ENCODE peak calls at places on chromosomes 7 and 10, in five cellular contexts. One of them, this sample, is unnamed.

GRCh38 chr10:97584060-97584797 is at the start of gene HOGA1:
- DNase-seq in tibial artery: peak
- DNase-seq in foreskin fibroblast: peak
- DNase-seq in AG10803: peak
- DNase-seq in GM12865: peak
- DNase-seq in this sample: peak

GRCh38 chr10:64062793-64063192 is 541.6 kb downstream of the REEP3 start:
- DNase-seq in GM12865: no peak
- DNase-seq in foreskin fibroblast: no peak
- DNase-seq in AG10803: no peak
- DNase-seq in tibial artery: no peak
- DNase-seq in this sample: no peak

GRCh38 chr7:134513169-134513752 is 14.1 kb upstream of the AKR1B10 start:
- DNase-seq in GM12865: peak
- DNase-seq in tibial artery: no peak
- DNase-seq in foreskin fibroblast: peak
- DNase-seq in AG10803: peak
- DNase-seq in this sample: peak

GRCh38 chr7:134460000-134460399 is 1.1 kb upstream of the AKR1B1 start:
- DNase-seq in AG10803: no peak
- DNase-seq in foreskin fibroblast: no peak
- DNase-seq in tibial artery: no peak
- DNase-seq in GM12865: no peak
- DNase-seq in this sample: no peak

GRCh38 chr7:100177040-100178001 is at the start of the genes GPC2 and STAG3:
- DNase-seq in AG10803: peak
- DNase-seq in GM12865: peak
- DNase-seq in tibial artery: peak
- DNase-seq in foreskin fibroblast: peak
- DNase-seq in this sample: peak

GRCh38 chr7:117068511-117069155 is 115.3 kb downstream of the ST7 start:
- DNase-seq in GM12865: no peak
- DNase-seq in tibial artery: no peak
- DNase-seq in foreskin fibroblast: no peak
- DNase-seq in AG10803: no peak
- DNase-seq in this sample: no peak

GRCh38 chr10:104824378-104825006 is 183.4 kb downstream of the SORCS3 start:
- DNase-seq in foreskin fibroblast: peak
- DNase-seq in AG10803: peak
- DNase-seq in GM12865: peak
- DNase-seq in tibial artery: no peak
- DNase-seq in this sample: peak

GRCh38 chr7:55572378-55573233 is at the start of gene VOPP1:
- DNase-seq in GM12865: peak
- DNase-seq in AG10803: peak
- DNase-seq in foreskin fibroblast: peak
- DNase-seq in tibial artery: peak
- DNase-seq in this sample: peak

GRCh38 chr10:103564799-103565365 is 71.4 kb downstream of the NEURL1 start:
- DNase-seq in AG10803: no peak
- DNase-seq in tibial artery: no peak
- DNase-seq in foreskin fibroblast: no peak
- DNase-seq in GM12865: peak
- DNase-seq in this sample: peak

GRCh38 chr10:101444058-101444457 is 90.1 kb downstream of the BTRC start:
- DNase-seq in foreskin fibroblast: no peak
- DNase-seq in tibial artery: no peak
- DNase-seq in GM12865: peak
- DNase-seq in AG10803: no peak
- DNase-seq in this sample: no peak

GRCh38 chr10:121900443-121901174 is 27.2 kb downstream of the ATE1 start:
- DNase-seq in GM12865: peak
- DNase-seq in AG10803: peak
- DNase-seq in tibial artery: no peak
- DNase-seq in foreskin fibroblast: peak
- DNase-seq in this sample: peak

GRCh38 chr10:114856544-114857287 is 35.1 kb downstream of the FHIP2A start:
- DNase-seq in foreskin fibroblast: peak
- DNase-seq in AG10803: peak
- DNase-seq in GM12865: no peak
- DNase-seq in tibial artery: no peak
- DNase-seq in this sample: no peak

GRCh38 chr7:105106473-105106872 is 92.5 kb downstream of the KMT2E start:
- DNase-seq in foreskin fibroblast: no peak
- DNase-seq in tibial artery: no peak
- DNase-seq in GM12865: no peak
- DNase-seq in AG10803: no peak
- DNase-seq in this sample: no peak

GRCh38 chr7:44973610-44974401 is 5.0 kb downstream of the MYO1G start:
- DNase-seq in tibial artery: no peak
- DNase-seq in foreskin fibroblast: no peak
- DNase-seq in AG10803: no peak
- DNase-seq in GM12865: no peak
- DNase-seq in this sample: peak
- TF ChIP-seq CTCF in tibial artery: peak
- TF ChIP-seq CTCF in foreskin fibroblast: peak
- TF ChIP-seq CTCF in AG10803: peak
- TF ChIP-seq CTCF in GM12865: peak
- TF ChIP-seq CTCF in this sample: peak

GRCh38 chr7:151409555-151410404 is at the start of gene WDR86:
- DNase-seq in GM12865: no peak
- DNase-seq in AG10803: no peak
- DNase-seq in tibial artery: no peak
- DNase-seq in foreskin fibroblast: no peak
- DNase-seq in this sample: peak

GRCh38 chr7:151413241-151413640 is 3.4 kb upstream of the WDR86 start:
- DNase-seq in foreskin fibroblast: no peak
- DNase-seq in GM12865: no peak
- DNase-seq in tibial artery: no peak
- DNase-seq in AG10803: no peak
- DNase-seq in this sample: no peak

GRCh38 chr7:151410405-151411390 is 860 bp upstream of the WDR86 start:
- DNase-seq in GM12865: no peak
- DNase-seq in AG10803: no peak
- DNase-seq in tibial artery: no peak
- DNase-seq in foreskin fibroblast: no peak
- DNase-seq in this sample: peak

GRCh38 chr7:151412318-151412717 is 2.5 kb upstream of the WDR86 start:
- DNase-seq in GM12865: no peak
- DNase-seq in foreskin fibroblast: no peak
- DNase-seq in tibial artery: no peak
- DNase-seq in AG10803: no peak
- DNase-seq in this sample: no peak

DNA sequence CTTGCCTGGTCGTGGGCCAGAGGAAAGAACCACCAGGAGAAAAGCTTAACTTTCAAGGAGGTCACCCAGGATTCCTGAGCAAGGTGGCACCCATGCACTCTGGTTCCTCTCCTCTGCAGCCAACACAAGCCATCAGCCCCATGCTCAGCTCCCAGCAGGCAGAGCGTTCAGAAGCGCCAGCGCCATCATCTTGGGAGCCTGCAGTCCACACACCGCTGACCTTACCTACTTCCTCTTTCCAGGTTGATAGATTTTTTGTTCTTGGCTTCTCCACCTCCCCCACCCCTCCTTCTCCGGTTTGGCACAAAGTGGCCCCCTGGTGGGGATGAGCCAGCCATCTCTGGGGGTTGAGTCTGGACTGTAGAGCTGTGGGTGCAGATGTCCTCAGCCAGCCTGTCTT is 1.7 kb upstream of the WDR86 start:
- DNase-seq in AG10803: no peak
- DNase-seq in tibial artery: no peak
- DNase-seq in GM12865: no peak
- DNase-seq in foreskin fibroblast: no peak
- DNase-seq in this sample: no peak
- TF ChIP-seq CTCF in AG10803: no peak
- TF ChIP-seq CTCF in tibial artery: no peak
- TF ChIP-seq CTCF in GM12865: no peak
- TF ChIP-seq CTCF in foreskin fibroblast: no peak
- TF ChIP-seq CTCF in this sample: no peak

GRCh38 chr7:74427974-74428373 is 25.7 kb upstream of the GTF2IRD1 start:
- DNase-seq in AG10803: no peak
- DNase-seq in foreskin fibroblast: no peak
- DNase-seq in tibial artery: no peak
- DNase-seq in GM12865: no peak
- DNase-seq in this sample: no peak

GRCh38 chr7:74429153-74429747 is 24.5 kb upstream of the GTF2IRD1 start:
- DNase-seq in AG10803: peak
- DNase-seq in foreskin fibroblast: peak
- DNase-seq in GM12865: no peak
- DNase-seq in tibial artery: no peak
- DNase-seq in this sample: no peak

GRCh38 chr7:74430961-74431466 is 22.7 kb upstream of the GTF2IRD1 start:
- DNase-seq in tibial artery: peak
- DNase-seq in foreskin fibroblast: no peak
- DNase-seq in AG10803: no peak
- DNase-seq in GM12865: no peak
- DNase-seq in this sample: no peak
- TF ChIP-seq CTCF in tibial artery: no peak
- TF ChIP-seq CTCF in foreskin fibroblast: no peak
- TF ChIP-seq CTCF in AG10803: no peak
- TF ChIP-seq CTCF in GM12865: no peak
- TF ChIP-seq CTCF in this sample: no peak

GRCh38 chr7:127514499-127514898 is 70.9 kb downstream of the GCC1 start:
- DNase-seq in foreskin fibroblast: peak
- DNase-seq in GM12865: peak
- DNase-seq in tibial artery: no peak
- DNase-seq in AG10803: peak
- DNase-seq in this sample: no peak
- TF ChIP-seq CTCF in foreskin fibroblast: peak
- TF ChIP-seq CTCF in GM12865: peak
- TF ChIP-seq CTCF in tibial artery: no peak
- TF ChIP-seq CTCF in AG10803: peak
- TF ChIP-seq CTCF in this sample: no peak

DNA sequence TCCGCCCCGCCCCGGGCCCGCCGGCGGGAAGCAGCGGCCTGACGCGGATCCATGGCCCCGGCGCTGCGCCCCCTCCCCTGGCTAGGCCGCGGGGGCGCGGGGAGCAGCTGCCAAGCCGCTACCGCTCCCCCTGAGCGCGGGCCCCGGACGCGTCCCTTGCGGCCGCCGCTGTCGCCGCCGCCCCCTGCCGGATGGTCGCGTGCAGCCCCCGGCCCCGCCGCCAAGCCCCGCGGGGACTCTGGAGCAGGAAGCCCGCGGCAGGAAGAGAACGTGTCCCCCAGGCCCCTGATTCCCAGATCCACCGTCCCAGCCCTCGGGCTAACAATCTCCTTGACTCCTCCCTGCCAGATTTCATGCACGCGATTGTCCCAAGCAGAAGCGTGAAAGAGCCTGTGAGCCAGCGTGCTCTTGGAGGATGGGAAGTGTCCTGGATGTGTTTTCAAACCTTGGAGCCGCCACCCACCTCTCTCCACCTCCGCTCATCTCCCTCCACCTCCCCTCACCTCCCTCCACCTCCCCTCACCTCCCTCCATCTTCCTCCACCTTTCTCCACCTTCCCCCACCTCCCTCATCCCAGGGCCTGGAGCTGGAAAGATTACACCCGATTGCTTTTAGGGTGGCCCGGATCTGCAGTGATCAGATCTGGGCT is 419 bp upstream of the PRTFDC1 start:
- DNase-seq in GM12865: peak
- DNase-seq in foreskin fibroblast: peak
- DNase-seq in AG10803: peak
- DNase-seq in tibial artery: no peak
- DNase-seq in this sample: peak
- TF ChIP-seq CTCF in GM12865: peak
- TF ChIP-seq CTCF in foreskin fibroblast: no peak
- TF ChIP-seq CTCF in AG10803: no peak
- TF ChIP-seq CTCF in tibial artery: peak
- TF ChIP-seq CTCF in this sample: no peak